ENCODE peak calls at places on chromosomes 5 and 9, in eight cellular contexts. J is stomach, G is ovary, E is IMR-90, A is transverse colon, S is upper lobe of left lung, B is heart left ventricle, K is GM12892. D is an unnamed sample.

GRCh38 chr5:124349931-124350330 is 396.5 kb downstream of the ZNF608 start:
- DNase-seq in J (no peak), G (no peak), E (no peak), A (no peak), S (no peak), B (no peak), K (no peak), D (no peak)

GRCh38 chr9:120928720-120929389 is 2.3 kb upstream of the TRAF1 start:
- DNase-seq in J (peak; percentile 83), G (peak; percentile 79), E (no peak), A (peak; percentile 88), S (peak; percentile 95), B (peak; percentile 86), K (peak; percentile 67), D (peak; percentile 90)

GRCh38 chr9:79233542-79233941 is 338.2 kb upstream of the TLE4 start:
- DNase-seq in J (no peak), G (no peak), E (peak; percentile 27), A (no peak), S (no peak), B (no peak), K (no peak), D (no peak)

GRCh38 chr5:91171322-91171721 is 211.8 kb downstream of the ARRDC3 start:
- DNase-seq in J (no peak), G (no peak), E (no peak), A (no peak), S (no peak), B (no peak), K (no peak), D (no peak)

GRCh38 chr5:107671742-107672211 is 1.0 kb upstream of the EFNA5 start:
- DNase-seq in J (no peak), G (no peak), E (peak; percentile 52), A (peak; percentile 34), S (no peak), B (no peak), K (peak; percentile 4), D (no peak)

GRCh38 chr9:124553738-124554137 is 46.5 kb upstream of the NR5A1 start:
- DNase-seq in J (no peak), G (no peak), E (peak; percentile 94), A (no peak), S (no peak), B (no peak), K (no peak), D (no peak)

GRCh38 chr5:67315082-67315801 is 118.6 kb upstream of the CD180 start:
- DNase-seq in J (no peak), G (no peak), E (peak; percentile 59), A (no peak), S (no peak), B (no peak), K (no peak), D (no peak)

GRCh38 chr5:91441082-91441481 is 58.0 kb upstream of the ARRDC3 start:
- DNase-seq in J (no peak), G (no peak), E (no peak), A (no peak), S (no peak), B (no peak), K (no peak), D (no peak)

GRCh38 chr9:128923493-128923883 is 2.7 kb downstream of the PHYHD1 start:
- DNase-seq in J (no peak), G (no peak), E (no peak), A (no peak), S (no peak), B (no peak), K (no peak), D (no peak)

GRCh38 chr9:88804289-88804596 is 187.0 kb upstream of the S1PR3 start:
- DNase-seq in J (no peak), G (no peak), E (peak; percentile 46), A (no peak), S (no peak), B (no peak), K (no peak), D (no peak)

GRCh38 chr5:32136342-32136741 is 37.8 kb downstream of the GOLPH3 start:
- DNase-seq in J (no peak), G (no peak), E (peak; percentile 20), A (no peak), S (no peak), B (no peak), K (no peak), D (no peak)

GRCh38 chr5:55546991-55547390 is 12.2 kb upstream of the PLPP1 start:
- DNase-seq in J (no peak), G (no peak), E (no peak), A (peak; percentile 29), S (no peak), B (no peak), K (no peak), D (no peak)

DNA sequence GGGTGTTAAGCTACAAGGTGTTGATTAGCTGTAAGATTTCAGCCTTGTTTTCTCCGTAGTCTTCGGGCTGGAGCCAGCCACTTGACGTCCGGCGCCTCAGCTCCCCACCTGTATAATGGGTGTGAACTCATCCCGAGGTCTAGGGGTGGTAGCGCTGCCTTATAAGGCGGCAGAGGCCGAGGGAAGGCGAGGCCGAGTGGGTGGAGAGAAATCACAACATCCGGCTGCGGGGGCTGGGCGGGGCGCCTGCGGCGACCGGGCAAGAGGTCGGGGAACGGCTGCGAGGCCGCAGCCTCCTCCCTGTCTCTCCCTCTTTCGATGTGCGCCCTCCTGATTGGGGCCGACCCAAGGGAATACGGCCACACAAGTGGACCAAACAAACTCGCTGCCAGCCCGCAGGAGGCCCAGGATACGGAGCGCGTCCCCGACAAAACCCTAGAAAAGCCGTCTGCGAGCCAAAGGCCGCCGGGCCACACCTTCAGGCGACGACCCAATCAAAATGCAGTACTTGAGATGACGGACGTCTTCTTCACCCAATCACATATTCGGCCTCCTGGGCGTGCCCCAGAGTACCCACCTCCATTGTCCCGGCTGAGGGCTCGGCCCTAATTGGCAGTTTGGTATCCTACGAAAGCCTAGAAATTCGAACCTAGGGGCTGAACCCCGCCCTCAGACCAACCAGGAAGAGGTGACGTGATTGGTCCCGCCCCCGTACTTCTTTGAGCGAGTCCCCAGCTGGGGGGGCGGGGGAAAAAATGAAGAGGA is 493 bp upstream of the GRK6 start:
- DNase-seq in J (peak; percentile 100), G (peak; percentile 99), E (peak; percentile 100), A (peak; percentile 100), S (peak; percentile 98), B (peak; percentile 100), K (peak; percentile 95), D (peak; percentile 100)
- TF ChIP-seq POLR2A in J (peak; percentile 79), G (peak; percentile 71), E (peak; percentile 70), A (peak; percentile 93), S (peak; percentile 95), B (peak; percentile 86), K (peak; percentile 94), D (peak; percentile 9)

GRCh38 chr9:37033753-37034319 is at the start of gene PAX5:
- DNase-seq in J (no peak), G (no peak), E (no peak), A (no peak), S (peak; percentile 39), B (no peak), K (no peak), D (peak; percentile 68)

GRCh38 chr9:37034938-37035471 is 937 bp upstream of the PAX5 start:
- DNase-seq in J (no peak), G (no peak), E (no peak), A (no peak), S (no peak), B (no peak), K (no peak), D (no peak)

GRCh38 chr9:37033141-37033540 is 927 bp downstream of the PAX5 start:
- DNase-seq in J (no peak), G (no peak), E (no peak), A (no peak), S (no peak), B (no peak), K (no peak), D (peak; percentile 47)

GRCh38 chr9:37035472-37036236 is 1.6 kb upstream of the PAX5 start:
- DNase-seq in J (no peak), G (no peak), E (no peak), A (no peak), S (peak; percentile 73), B (no peak), K (peak; percentile 32), D (no peak)

GRCh38 chr9:37034320-37034937 is 361 bp upstream of the PAX5 start:
- DNase-seq in J (no peak), G (no peak), E (no peak), A (peak; percentile 39), S (peak; percentile 90), B (no peak), K (no peak), D (no peak)
- TF ChIP-seq POLR2A in J (no peak), G (no peak), E (no peak), A (no peak), S (no peak), B (no peak), K (peak; percentile 85), D (no peak)

GRCh38 chr9:93231121-93231694 is 47.3 kb downstream of the WNK2 start:
- DNase-seq in J (peak; percentile 88), G (no peak), E (no peak), A (peak; percentile 76), S (peak; percentile 54), B (peak; percentile 80), K (no peak), D (no peak)
- TF ChIP-seq POLR2A in J (no peak), G (no peak), E (no peak), A (peak; percentile 43), S (no peak), B (no peak), K (no peak), D (no peak)

DNA sequence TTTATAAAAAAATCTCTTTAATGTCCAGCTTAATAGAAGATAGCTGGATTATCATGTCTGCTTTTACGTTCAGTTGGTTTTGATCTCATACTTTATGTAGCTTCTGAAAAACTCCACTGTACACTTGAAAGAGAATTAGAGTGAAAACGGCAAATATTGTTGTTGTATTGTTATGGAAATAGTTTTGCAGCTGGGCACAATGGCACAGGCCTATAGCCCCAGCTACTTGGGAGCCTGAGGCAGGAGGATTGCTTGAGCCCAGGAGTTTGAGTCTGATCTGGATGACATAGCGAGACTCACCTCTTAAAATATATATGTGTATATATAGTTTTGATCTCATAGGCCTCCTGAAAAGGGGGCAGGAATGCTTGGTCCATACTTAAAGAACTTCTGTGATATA is 67.4 kb upstream of the PRRC1 start:
- DNase-seq in J (no peak), G (no peak), E (no peak), A (no peak), S (no peak), B (no peak), K (no peak), D (no peak)
- TF ChIP-seq POLR2A in J (no peak), G (no peak), E (no peak), A (no peak), S (no peak), B (no peak), K (no peak), D (no peak)

GRCh38 chr9:94655739-94656138 is 16.4 kb upstream of the FBP1 start:
- DNase-seq in J (no peak), G (no peak), E (no peak), A (no peak), S (no peak), B (no peak), K (no peak), D (no peak)
- TF ChIP-seq POLR2A in J (no peak), G (no peak), E (no peak), A (no peak), S (no peak), B (no peak), K (no peak), D (no peak)

D was measured in suprapubic skin.